ENCODE peak calls at places on chromosomes 2 and 18, in seven cellular contexts. One of them, this sample, is unnamed.

GRCh38 chr2:182300603-182301002 is 126.2 kb downstream of the PDE1A start:
- DNase-seq in HCT116: no peak
- DNase-seq in GM12878: no peak
- DNase-seq in K562: no peak
- DNase-seq in SK-N-SH: no peak
- DNase-seq in H1: no peak
- DNase-seq in HepG2: no peak
- DNase-seq in this sample: no peak

GRCh38 chr2:147996828-147997227 is 23.7 kb downstream of the ORC4 start:
- DNase-seq in HCT116: no peak
- DNase-seq in GM12878: no peak
- DNase-seq in K562: no peak
- DNase-seq in SK-N-SH: no peak
- DNase-seq in H1: no peak
- DNase-seq in HepG2: no peak
- DNase-seq in this sample: no peak

GRCh38 chr2:15965564-15966019 is 25.2 kb downstream of the MYCN start:
- DNase-seq in HCT116: no peak
- DNase-seq in GM12878: no peak
- DNase-seq in K562: no peak
- DNase-seq in SK-N-SH: no peak
- DNase-seq in H1: no peak
- DNase-seq in HepG2: no peak
- DNase-seq in this sample: no peak

GRCh38 chr18:629303-630150 is 27.9 kb upstream of the TYMS start:
- DNase-seq in HCT116: no peak
- DNase-seq in GM12878: no peak
- DNase-seq in K562: no peak
- DNase-seq in SK-N-SH: no peak
- DNase-seq in H1: no peak
- DNase-seq in HepG2: no peak
- DNase-seq in this sample: no peak

GRCh38 chr2:109265953-109266352 is 136.9 kb downstream of the SH3RF3 start:
- DNase-seq in HCT116: no peak
- DNase-seq in GM12878: no peak
- DNase-seq in K562: no peak
- DNase-seq in SK-N-SH: no peak
- DNase-seq in H1: no peak
- DNase-seq in HepG2: no peak
- DNase-seq in this sample: no peak

GRCh38 chr18:12944724-12945123 is 3.1 kb upstream of the SEH1L start:
- DNase-seq in HCT116: no peak
- DNase-seq in GM12878: no peak
- DNase-seq in K562: no peak
- DNase-seq in SK-N-SH: no peak
- DNase-seq in H1: no peak
- DNase-seq in HepG2: no peak
- DNase-seq in this sample: peak

GRCh38 chr2:172921538-172922236 is 154.0 kb upstream of the MAP3K20 start:
- DNase-seq in HCT116: no peak
- DNase-seq in GM12878: no peak
- DNase-seq in K562: no peak
- DNase-seq in SK-N-SH: no peak
- DNase-seq in H1: no peak
- DNase-seq in HepG2: no peak
- DNase-seq in this sample: no peak

GRCh38 chr2:47519147-47519537 is 116.2 kb downstream of the MSH2 start:
- DNase-seq in HCT116: no peak
- DNase-seq in GM12878: no peak
- DNase-seq in K562: no peak
- DNase-seq in SK-N-SH: no peak
- DNase-seq in H1: no peak
- DNase-seq in HepG2: no peak
- DNase-seq in this sample: no peak

GRCh38 chr18:50659091-50660003 is 99.5 kb downstream of the MAPK4 start:
- DNase-seq in HCT116: peak
- DNase-seq in GM12878: no peak
- DNase-seq in K562: no peak
- DNase-seq in SK-N-SH: no peak
- DNase-seq in H1: no peak
- DNase-seq in HepG2: peak
- DNase-seq in this sample: no peak

GRCh38 chr2:229634574-229635185 is 79.7 kb downstream of the DNER start:
- DNase-seq in HCT116: no peak
- DNase-seq in GM12878: no peak
- DNase-seq in K562: no peak
- DNase-seq in SK-N-SH: peak
- DNase-seq in H1: no peak
- DNase-seq in HepG2: no peak
- DNase-seq in this sample: no peak

GRCh38 chr2:128315122-128315828 is 3.4 kb downstream of the HS6ST1 start:
- DNase-seq in HCT116: no peak
- DNase-seq in GM12878: no peak
- DNase-seq in K562: no peak
- DNase-seq in SK-N-SH: peak
- DNase-seq in H1: no peak
- DNase-seq in HepG2: no peak
- DNase-seq in this sample: no peak

GRCh38 chr2:30872797-30873196 is 65.6 kb upstream of the CAPN13 start:
- DNase-seq in HCT116: no peak
- DNase-seq in GM12878: no peak
- DNase-seq in K562: no peak
- DNase-seq in SK-N-SH: no peak
- DNase-seq in H1: no peak
- DNase-seq in HepG2: no peak
- DNase-seq in this sample: no peak
- TF ChIP-seq JUND in HCT116: no peak
- TF ChIP-seq JUND in GM12878: no peak
- TF ChIP-seq JUND in K562: no peak
- TF ChIP-seq JUND in SK-N-SH: no peak
- TF ChIP-seq JUND in H1: no peak
- TF ChIP-seq JUND in HepG2: no peak
- TF ChIP-seq JUND in this sample: no peak

DNA sequence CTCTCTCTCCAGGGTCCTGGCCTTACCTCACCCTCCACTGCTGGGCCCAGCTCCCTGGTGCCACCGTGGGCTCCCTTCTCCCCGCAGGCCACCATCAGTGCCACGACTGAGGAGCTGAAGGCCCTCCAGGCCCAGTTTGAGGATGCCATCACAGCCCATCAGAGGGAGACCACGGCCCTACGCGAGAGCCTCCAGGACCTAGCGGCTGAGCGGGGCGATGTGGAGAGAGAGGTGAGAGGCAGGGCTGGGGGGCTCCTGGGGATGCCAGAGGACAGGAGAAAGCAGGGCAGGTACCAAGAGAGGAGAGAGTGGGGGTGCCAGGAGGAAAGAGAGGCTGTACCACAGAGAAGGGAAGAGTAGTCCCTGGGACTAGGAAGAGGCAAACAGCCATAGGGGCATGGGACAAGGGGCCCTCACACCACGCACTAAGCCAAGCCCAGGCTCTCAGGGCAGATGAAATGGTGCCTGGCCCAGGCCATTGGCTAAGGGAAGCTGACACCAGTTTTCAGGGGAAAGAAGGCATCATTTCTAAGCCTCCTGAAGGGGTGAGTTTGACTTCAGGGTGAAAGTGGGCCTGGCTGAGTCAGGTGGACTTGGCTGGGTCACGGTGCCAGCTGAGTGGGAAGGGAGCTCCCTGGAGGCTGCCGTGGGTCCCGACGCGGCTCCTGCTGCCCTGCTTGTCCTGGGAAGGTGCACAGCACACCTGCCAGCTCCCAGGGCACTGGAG is 39.0 kb upstream of the SNED1 start:
- DNase-seq in HCT116: no peak
- DNase-seq in GM12878: no peak
- DNase-seq in K562: no peak
- DNase-seq in SK-N-SH: peak
- DNase-seq in H1: peak
- DNase-seq in HepG2: no peak
- DNase-seq in this sample: no peak
- TF ChIP-seq JUND in HCT116: no peak
- TF ChIP-seq JUND in GM12878: no peak
- TF ChIP-seq JUND in K562: no peak
- TF ChIP-seq JUND in SK-N-SH: no peak
- TF ChIP-seq JUND in H1: no peak
- TF ChIP-seq JUND in HepG2: no peak
- TF ChIP-seq JUND in this sample: no peak

GRCh38 chr2:1739961-1740713 is 4.2 kb downstream of the PXDN start:
- DNase-seq in HCT116: no peak
- DNase-seq in GM12878: no peak
- DNase-seq in K562: no peak
- DNase-seq in SK-N-SH: no peak
- DNase-seq in H1: peak
- DNase-seq in HepG2: no peak
- DNase-seq in this sample: no peak

GRCh38 chr2:1738163-1738562 is 6.2 kb downstream of the PXDN start:
- DNase-seq in HCT116: no peak
- DNase-seq in GM12878: no peak
- DNase-seq in K562: no peak
- DNase-seq in SK-N-SH: no peak
- DNase-seq in H1: no peak
- DNase-seq in HepG2: no peak
- DNase-seq in this sample: no peak

GRCh38 chr2:1740714-1741584 is 3.4 kb downstream of the PXDN start:
- DNase-seq in HCT116: no peak
- DNase-seq in GM12878: no peak
- DNase-seq in K562: no peak
- DNase-seq in SK-N-SH: no peak
- DNase-seq in H1: peak
- DNase-seq in HepG2: no peak
- DNase-seq in this sample: no peak

GRCh38 chr2:1738646-1739302 is 5.5 kb downstream of the PXDN start:
- DNase-seq in HCT116: no peak
- DNase-seq in GM12878: no peak
- DNase-seq in K562: no peak
- DNase-seq in SK-N-SH: no peak
- DNase-seq in H1: no peak
- DNase-seq in HepG2: no peak
- DNase-seq in this sample: no peak

GRCh38 chr2:1739322-1739957 is 4.9 kb downstream of the PXDN start:
- DNase-seq in HCT116: no peak
- DNase-seq in GM12878: no peak
- DNase-seq in K562: no peak
- DNase-seq in SK-N-SH: no peak
- DNase-seq in H1: no peak
- DNase-seq in HepG2: no peak
- DNase-seq in this sample: no peak
- TF ChIP-seq JUND in HCT116: no peak
- TF ChIP-seq JUND in GM12878: no peak
- TF ChIP-seq JUND in K562: no peak
- TF ChIP-seq JUND in SK-N-SH: no peak
- TF ChIP-seq JUND in H1: no peak
- TF ChIP-seq JUND in HepG2: no peak
- TF ChIP-seq JUND in this sample: no peak

GRCh38 chr2:69166465-69166811 is 153.5 kb downstream of the ANTXR1 start:
- DNase-seq in HCT116: no peak
- DNase-seq in GM12878: no peak
- DNase-seq in K562: no peak
- DNase-seq in SK-N-SH: no peak
- DNase-seq in H1: no peak
- DNase-seq in HepG2: no peak
- DNase-seq in this sample: no peak

GRCh38 chr2:69165079-69165478 is 152.1 kb downstream of the ANTXR1 start:
- DNase-seq in HCT116: no peak
- DNase-seq in GM12878: no peak
- DNase-seq in K562: no peak
- DNase-seq in SK-N-SH: no peak
- DNase-seq in H1: no peak
- DNase-seq in HepG2: no peak
- DNase-seq in this sample: no peak

GRCh38 chr2:69168144-69168813 is 155.3 kb downstream of the ANTXR1 start:
- DNase-seq in HCT116: no peak
- DNase-seq in GM12878: no peak
- DNase-seq in K562: no peak
- DNase-seq in SK-N-SH: no peak
- DNase-seq in H1: no peak
- DNase-seq in HepG2: no peak
- DNase-seq in this sample: no peak

GRCh38 chr2:69167469-69167822 is 154.5 kb downstream of the ANTXR1 start:
- DNase-seq in HCT116: no peak
- DNase-seq in GM12878: no peak
- DNase-seq in K562: no peak
- DNase-seq in SK-N-SH: no peak
- DNase-seq in H1: no peak
- DNase-seq in HepG2: no peak
- DNase-seq in this sample: no peak

DNA sequence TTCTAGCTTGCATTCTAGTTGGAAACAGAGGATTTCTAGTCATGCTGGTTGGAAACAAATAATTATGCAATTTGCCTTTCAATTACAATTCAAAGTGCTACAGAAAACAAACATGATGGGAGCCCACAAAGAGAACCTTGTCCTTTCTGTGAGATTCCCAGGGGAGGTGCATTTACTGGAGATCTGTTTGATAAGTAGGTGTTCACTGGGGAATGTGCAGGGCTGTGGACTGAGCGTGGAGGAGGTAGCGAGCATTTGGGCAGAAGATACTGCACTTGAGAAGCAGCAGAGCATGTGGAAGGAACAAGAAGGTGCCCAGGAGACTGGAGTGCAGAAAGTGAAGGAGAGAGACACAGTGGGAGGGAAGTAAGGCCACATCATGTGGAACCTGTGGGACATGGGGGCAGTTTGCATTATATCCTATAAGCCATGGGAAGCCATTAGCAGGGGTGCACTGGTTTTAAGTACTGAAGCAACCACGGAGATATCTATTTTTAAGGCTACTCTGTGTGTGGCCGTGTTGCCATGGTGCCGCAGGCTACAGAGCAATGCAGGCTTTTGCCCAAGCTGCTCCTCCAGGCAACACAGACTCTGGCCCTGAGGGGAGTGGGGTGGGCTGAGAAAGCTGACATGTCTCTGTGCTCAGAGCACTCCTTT is 154.0 kb downstream of the ANTXR1 start:
- DNase-seq in HCT116: no peak
- DNase-seq in GM12878: no peak
- DNase-seq in K562: no peak
- DNase-seq in SK-N-SH: no peak
- DNase-seq in H1: no peak
- DNase-seq in HepG2: peak
- DNase-seq in this sample: no peak
- TF ChIP-seq JUND in HCT116: no peak
- TF ChIP-seq JUND in GM12878: no peak
- TF ChIP-seq JUND in K562: no peak
- TF ChIP-seq JUND in SK-N-SH: no peak
- TF ChIP-seq JUND in H1: no peak
- TF ChIP-seq JUND in HepG2: no peak
- TF ChIP-seq JUND in this sample: no peak

This sample was measured in T47D.